ENCODE peak calls at places on chromosomes 1 and 21, in seven cellular contexts. L, K, T, O, R, F and Q are unnamed samples.

GRCh38 chr1:163295949-163296348 is 25.8 kb upstream of the NUF2 start:
- DNase-seq in L (peak; percentile 60), K (no peak), T (no peak), O (no peak), R (no peak), F (no peak), Q (no peak)

GRCh38 chr1:207004931-207005830 is 27.4 kb downstream of the C1orf116 start:
- DNase-seq in L (peak; percentile 74), K (no peak), T (no peak), O (peak; percentile 54), R (peak; percentile 92), F (no peak), Q (peak; percentile 59)

GRCh38 chr1:62625415-62625814 is 28.1 kb downstream of the ANGPTL3 start:
- DNase-seq in L (peak; percentile 49), K (no peak), T (no peak), O (no peak), R (no peak), F (no peak), Q (no peak)

GRCh38 chr1:102970496-102971078 is 137.7 kb downstream of the COL11A1 start:
- DNase-seq in L (peak; percentile 75), K (no peak), T (no peak), O (no peak), R (peak; percentile 93), F (no peak), Q (no peak)

GRCh38 chr1:63148825-63149645 is 173.3 kb upstream of the FOXD3 start:
- DNase-seq in L (peak; percentile 31), K (no peak), T (no peak), O (no peak), R (peak; percentile 85), F (no peak), Q (peak; percentile 73)

GRCh38 chr1:228944991-228945390 is 209.7 kb downstream of the RHOU start:
- DNase-seq in L (peak; percentile 39), K (no peak), T (no peak), O (no peak), R (no peak), F (no peak), Q (no peak)

GRCh38 chr1:54255026-54255425 is 55.1 kb downstream of the MRPL37 start:
- DNase-seq in L (peak; percentile 73), K (no peak), T (no peak), O (no peak), R (no peak), F (no peak), Q (no peak)

GRCh38 chr21:42546433-42546832 is 32.8 kb downstream of the SLC37A1 start:
- DNase-seq in L (no peak), K (no peak), T (peak; percentile 65), O (no peak), R (no peak), F (peak; percentile 13), Q (peak; percentile 14)

GRCh38 chr1:178172939-178173338 is 79.0 kb downstream of the RASAL2 start:
- DNase-seq in L (peak; percentile 62), K (no peak), T (no peak), O (no peak), R (peak; percentile 57), F (no peak), Q (no peak)

GRCh38 chr1:205061665-205062069 is 18.7 kb downstream of the CNTN2 start:
- DNase-seq in L (peak; percentile 52), K (peak; percentile 65), T (peak; percentile 86), O (peak; percentile 78), R (peak; percentile 97), F (peak; percentile 84), Q (peak; percentile 84)

GRCh38 chr1:197911172-197911856 is 5.9 kb upstream of the LHX9 start:
- DNase-seq in L (no peak), K (no peak), T (no peak), O (no peak), R (peak; percentile 75), F (no peak), Q (peak; percentile 46)

GRCh38 chr1:116331523-116331922 is 41.5 kb upstream of the ATP1A1 start:
- DNase-seq in L (no peak), K (no peak), T (no peak), O (no peak), R (no peak), F (no peak), Q (no peak)

GRCh38 chr1:116806245-116806644 is 52.0 kb downstream of the CD2 start:
- DNase-seq in L (no peak), K (peak; percentile 79), T (no peak), O (no peak), R (no peak), F (no peak), Q (no peak)

GRCh38 chr1:33361553-33362262 is 40.8 kb upstream of the A3GALT2 start:
- DNase-seq in L (no peak), K (no peak), T (no peak), O (no peak), R (no peak), F (no peak), Q (no peak)

GRCh38 chr1:33438364-33439145 is 7.7 kb upstream of the PHC2 start:
- DNase-seq in L (no peak), K (no peak), T (no peak), O (no peak), R (no peak), F (no peak), Q (no peak)

GRCh38 chr1:197314672-197315071 is 46.6 kb downstream of the CRB1 start:
- DNase-seq in L (no peak), K (no peak), T (no peak), O (no peak), R (no peak), F (no peak), Q (no peak)

GRCh38 chr1:81998165-81998564 is 197.4 kb downstream of the ADGRL2 start:
- DNase-seq in L (no peak), K (no peak), T (no peak), O (peak; percentile 8), R (no peak), F (no peak), Q (no peak)

GRCh38 chr1:68497358-68497698 is 446 bp upstream of the DEPDC1 start:
- DNase-seq in L (no peak), K (no peak), T (no peak), O (no peak), R (no peak), F (no peak), Q (no peak)

GRCh38 chr1:27526569-27527222 is 36.7 kb upstream of the WASF2 start:
- DNase-seq in L (peak; percentile 21), K (no peak), T (no peak), O (no peak), R (no peak), F (no peak), Q (no peak)

GRCh38 chr1:113793878-113794834 is 18.1 kb downstream of the RSBN1 start:
- DNase-seq in L (no peak), K (no peak), T (no peak), O (no peak), R (no peak), F (no peak), Q (no peak)
- H3K36me3 ChIP-seq in L (peaks cover 11% of the 10 kb centered on the region), K (peaks cover 19% of the 10 kb centered on the region), T (no peaks in the 10 kb centered on the region), O (no peaks in the 10 kb centered on the region), R (no peaks in the 10 kb centered on the region), F (no peaks in the 10 kb centered on the region), Q (no peaks in the 10 kb centered on the region)

GRCh38 chr1:183912265-183912886 is 107.5 kb downstream of the RGL1 start:
- DNase-seq in L (no peak), K (no peak), T (no peak), O (no peak), R (no peak), F (no peak), Q (no peak)

GRCh38 chr1:183914283-183914682 is 109.4 kb downstream of the RGL1 start:
- DNase-seq in L (peak; percentile 58), K (no peak), T (no peak), O (no peak), R (no peak), F (no peak), Q (no peak)

GRCh38 chr1:183913556-183913955 is 108.6 kb downstream of the RGL1 start:
- DNase-seq in L (peak; percentile 39), K (no peak), T (no peak), O (no peak), R (no peak), F (no peak), Q (no peak)

GRCh38 chr1:183915634-183916510 is 111.0 kb downstream of the RGL1 start:
- DNase-seq in L (peak; percentile 99), K (peak; percentile 88), T (peak; percentile 84), O (peak; percentile 54), R (peak; percentile 95), F (peak; percentile 71), Q (peak; percentile 88)

DNA sequence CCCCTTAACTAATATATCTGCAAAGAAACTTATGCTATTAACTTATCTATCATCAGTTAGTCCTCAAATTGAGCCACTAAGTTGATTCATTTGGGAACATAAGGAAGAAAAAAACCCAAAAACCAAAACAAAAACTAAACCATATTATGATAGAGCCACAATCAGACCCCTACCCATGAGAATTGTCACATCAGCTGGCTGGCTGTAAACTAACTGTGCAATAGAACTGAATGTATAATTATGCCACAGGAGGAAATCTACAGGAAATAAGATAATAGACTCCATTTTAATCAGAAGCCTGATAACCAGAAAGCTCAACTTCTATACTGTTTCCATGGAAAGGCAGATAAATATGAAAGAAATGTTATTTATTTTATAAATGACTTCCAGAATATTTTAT is 110.0 kb downstream of the RGL1 start:
- DNase-seq in L (no peak), K (no peak), T (no peak), O (no peak), R (no peak), F (no peak), Q (no peak)
- H3K36me3 ChIP-seq in L (peaks cover 15% of the 10 kb centered on the region), K (no peaks in the 10 kb centered on the region), T (peaks cover 4% of the 10 kb centered on the region), O (no peaks in the 10 kb centered on the region), R (no peaks in the 10 kb centered on the region), F (no peaks in the 10 kb centered on the region), Q (peaks cover 28% of the 10 kb centered on the region)

GRCh38 chr1:235239821-235240220 is 78.8 kb upstream of the RBM34 start:
- DNase-seq in L (no peak), K (no peak), T (no peak), O (no peak), R (no peak), F (no peak), Q (no peak)

GRCh38 chr1:235238558-235238957 is 77.5 kb upstream of the RBM34 start:
- DNase-seq in L (no peak), K (no peak), T (no peak), O (no peak), R (no peak), F (no peak), Q (no peak)

GRCh38 chr1:235236128-235236527 is 75.1 kb upstream of the RBM34 start:
- DNase-seq in L (no peak), K (no peak), T (no peak), O (no peak), R (no peak), F (no peak), Q (no peak)
- H3K36me3 ChIP-seq in L (peaks cover 18% of the 10 kb centered on the region), K (peaks cover 31% of the 10 kb centered on the region), T (peaks cover 4% of the 10 kb centered on the region), O (no peaks in the 10 kb centered on the region), R (no peaks in the 10 kb centered on the region), F (no peaks in the 10 kb centered on the region), Q (peaks cover 36% of the 10 kb centered on the region)

DNA sequence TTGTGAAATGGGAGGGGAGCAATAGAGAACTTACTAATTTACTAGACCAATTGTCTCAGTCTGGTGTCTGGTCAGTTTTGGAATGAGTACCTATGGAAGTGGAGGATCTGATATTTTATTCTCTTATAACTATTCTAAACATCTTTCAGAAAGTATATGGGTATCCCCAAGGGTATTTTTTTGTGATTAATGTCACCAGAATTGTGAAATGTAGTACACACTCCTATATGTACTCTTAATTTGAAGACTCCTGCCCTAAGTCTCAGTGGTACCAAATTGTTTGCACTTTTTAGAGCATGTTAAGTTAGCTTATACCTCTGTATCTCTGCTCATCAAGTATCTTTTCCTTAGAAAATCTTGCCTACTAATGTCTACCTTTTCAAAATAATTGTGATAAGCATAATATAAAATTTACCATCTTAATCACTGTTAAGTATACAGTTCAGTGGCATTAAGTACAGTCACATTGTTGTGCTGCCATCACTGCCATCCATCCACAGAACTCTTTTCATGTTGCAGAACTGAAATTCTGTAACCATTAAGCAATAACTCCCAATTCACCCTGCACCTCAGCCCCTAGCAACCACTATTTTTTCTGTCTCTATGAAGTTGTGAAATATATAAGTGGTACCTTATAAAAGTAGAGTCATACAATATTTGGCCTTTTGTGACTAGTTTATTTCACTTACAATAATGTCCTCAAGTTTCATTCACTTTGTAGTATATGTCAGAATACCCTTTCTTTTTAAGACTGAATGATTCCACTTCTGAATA is 40.5 kb downstream of the SLC30A7 start:
- DNase-seq in L (no peak), K (no peak), T (no peak), O (no peak), R (no peak), F (no peak), Q (no peak)
- H3K36me3 ChIP-seq in L (peaks cover 3% of the 10 kb centered on the region), K (peaks cover 9% of the 10 kb centered on the region), T (no peaks in the 10 kb centered on the region), O (no peaks in the 10 kb centered on the region), R (no peaks in the 10 kb centered on the region), F (no peaks in the 10 kb centered on the region), Q (peaks cover 22% of the 10 kb centered on the region)